ENCODE peak calls at places on chromosome 14, in nine cellular contexts. One of them, this sample, is unnamed.

GRCh38 chr14:35331605-35332516 is 39.7 kb downstream of the PSMA6 start:
- DNase-seq in RWPE2: peak; percentile 84
- DNase-seq in fibroblast of lung: peak; percentile 75
- DNase-seq in LHCN-M2: peak; percentile 16
- DNase-seq in T-helper 1 cell: no peak
- DNase-seq in foreskin fibroblast: peak; percentile 36
- DNase-seq in naive thymus-derived CD4-positive, alpha-beta T cell: no peak
- DNase-seq in mesendoderm: peak; percentile 80
- DNase-seq in GOT3: no peak
- DNase-seq in this sample: no peak

GRCh38 chr14:100108042-100108825 is 43.0 kb downstream of the EVL start:
- DNase-seq in fibroblast of lung: peak; percentile 74
- DNase-seq in mesendoderm: peak; percentile 88
- DNase-seq in foreskin fibroblast: peak; percentile 61
- DNase-seq in RWPE2: peak; percentile 84
- DNase-seq in T-helper 1 cell: peak; percentile 66
- DNase-seq in GOT3: no peak
- DNase-seq in LHCN-M2: peak; percentile 64
- DNase-seq in naive thymus-derived CD4-positive, alpha-beta T cell: peak; percentile 86
- DNase-seq in this sample: peak; percentile 74

GRCh38 chr14:25061923-25062321 is 12.0 kb upstream of the STXBP6 start:
- DNase-seq in GOT3: no peak
- DNase-seq in RWPE2: no peak
- DNase-seq in fibroblast of lung: no peak
- DNase-seq in T-helper 1 cell: no peak
- DNase-seq in foreskin fibroblast: no peak
- DNase-seq in LHCN-M2: no peak
- DNase-seq in mesendoderm: no peak
- DNase-seq in naive thymus-derived CD4-positive, alpha-beta T cell: no peak
- DNase-seq in this sample: no peak

GRCh38 chr14:54691525-54692260 is 124.8 kb downstream of the SAMD4A start:
- DNase-seq in T-helper 1 cell: no peak
- DNase-seq in GOT3: no peak
- DNase-seq in fibroblast of lung: peak; percentile 78
- DNase-seq in mesendoderm: peak; percentile 82
- DNase-seq in foreskin fibroblast: peak; percentile 58
- DNase-seq in naive thymus-derived CD4-positive, alpha-beta T cell: peak; percentile 30
- DNase-seq in RWPE2: peak; percentile 78
- DNase-seq in LHCN-M2: peak; percentile 65
- DNase-seq in this sample: peak; percentile 76

GRCh38 chr14:104824353-104824997 is 23.6 kb downstream of the ZBTB42 start:
- DNase-seq in GOT3: no peak
- DNase-seq in T-helper 1 cell: no peak
- DNase-seq in RWPE2: peak; percentile 3
- DNase-seq in mesendoderm: no peak
- DNase-seq in fibroblast of lung: no peak
- DNase-seq in naive thymus-derived CD4-positive, alpha-beta T cell: no peak
- DNase-seq in LHCN-M2: no peak
- DNase-seq in foreskin fibroblast: no peak
- DNase-seq in this sample: no peak

GRCh38 chr14:60195179-60195810 is 30.1 kb upstream of the DHRS7 start:
- DNase-seq in RWPE2: no peak
- DNase-seq in foreskin fibroblast: no peak
- DNase-seq in T-helper 1 cell: no peak
- DNase-seq in GOT3: no peak
- DNase-seq in fibroblast of lung: no peak
- DNase-seq in mesendoderm: peak; percentile 26
- DNase-seq in LHCN-M2: no peak
- DNase-seq in naive thymus-derived CD4-positive, alpha-beta T cell: peak; percentile 30
- DNase-seq in this sample: no peak

GRCh38 chr14:90551070-90551704 is 154.4 kb downstream of the CALM1 start:
- DNase-seq in fibroblast of lung: peak; percentile 46
- DNase-seq in RWPE2: no peak
- DNase-seq in GOT3: no peak
- DNase-seq in foreskin fibroblast: peak; percentile 17
- DNase-seq in LHCN-M2: no peak
- DNase-seq in naive thymus-derived CD4-positive, alpha-beta T cell: no peak
- DNase-seq in T-helper 1 cell: no peak
- DNase-seq in mesendoderm: no peak
- DNase-seq in this sample: no peak

GRCh38 chr14:51283402-51283825 is 43.4 kb downstream of the TMX1 start:
- DNase-seq in LHCN-M2: peak; percentile 88
- DNase-seq in fibroblast of lung: peak; percentile 92
- DNase-seq in RWPE2: no peak
- DNase-seq in foreskin fibroblast: peak; percentile 73
- DNase-seq in naive thymus-derived CD4-positive, alpha-beta T cell: peak; percentile 47
- DNase-seq in mesendoderm: peak; percentile 89
- DNase-seq in T-helper 1 cell: no peak
- DNase-seq in GOT3: no peak
- DNase-seq in this sample: peak; percentile 88

GRCh38 chr14:24315243-24315806 is 4.0 kb downstream of the LTB4R start:
- DNase-seq in T-helper 1 cell: no peak
- DNase-seq in LHCN-M2: no peak
- DNase-seq in GOT3: no peak
- DNase-seq in mesendoderm: no peak
- DNase-seq in fibroblast of lung: no peak
- DNase-seq in naive thymus-derived CD4-positive, alpha-beta T cell: no peak
- DNase-seq in foreskin fibroblast: no peak
- DNase-seq in RWPE2: no peak
- DNase-seq in this sample: no peak

GRCh38 chr14:33465952-33466700 is 484.7 kb downstream of the EGLN3 start:
- DNase-seq in naive thymus-derived CD4-positive, alpha-beta T cell: no peak
- DNase-seq in RWPE2: no peak
- DNase-seq in foreskin fibroblast: no peak
- DNase-seq in T-helper 1 cell: no peak
- DNase-seq in fibroblast of lung: no peak
- DNase-seq in GOT3: no peak
- DNase-seq in mesendoderm: peak; percentile 90
- DNase-seq in LHCN-M2: no peak
- DNase-seq in this sample: no peak

GRCh38 chr14:98579140-98579539 is 692.9 kb downstream of the BCL11B start:
- DNase-seq in LHCN-M2: no peak
- DNase-seq in T-helper 1 cell: no peak
- DNase-seq in GOT3: no peak
- DNase-seq in fibroblast of lung: no peak
- DNase-seq in naive thymus-derived CD4-positive, alpha-beta T cell: no peak
- DNase-seq in RWPE2: peak; percentile 82
- DNase-seq in mesendoderm: no peak
- DNase-seq in foreskin fibroblast: no peak
- DNase-seq in this sample: no peak

GRCh38 chr14:22822619-22823551 is 6.8 kb upstream of the MRPL52 start:
- DNase-seq in naive thymus-derived CD4-positive, alpha-beta T cell: peak; percentile 71
- DNase-seq in LHCN-M2: peak; percentile 78
- DNase-seq in mesendoderm: peak; percentile 99
- DNase-seq in fibroblast of lung: peak; percentile 91
- DNase-seq in GOT3: no peak
- DNase-seq in T-helper 1 cell: peak; percentile 29
- DNase-seq in RWPE2: no peak
- DNase-seq in foreskin fibroblast: peak; percentile 81
- DNase-seq in this sample: peak; percentile 83

GRCh38 chr14:90382491-90383125 is 14.2 kb upstream of the CALM1 start:
- DNase-seq in foreskin fibroblast: peak; percentile 65
- DNase-seq in fibroblast of lung: peak; percentile 86
- DNase-seq in T-helper 1 cell: peak; percentile 32
- DNase-seq in RWPE2: no peak
- DNase-seq in LHCN-M2: peak; percentile 76
- DNase-seq in mesendoderm: peak; percentile 83
- DNase-seq in GOT3: peak; percentile 23
- DNase-seq in naive thymus-derived CD4-positive, alpha-beta T cell: peak; percentile 82
- DNase-seq in this sample: peak; percentile 85

GRCh38 chr14:90545966-90546751 is 149.3 kb downstream of the CALM1 start:
- DNase-seq in foreskin fibroblast: no peak
- DNase-seq in naive thymus-derived CD4-positive, alpha-beta T cell: no peak
- DNase-seq in RWPE2: no peak
- DNase-seq in mesendoderm: no peak
- DNase-seq in fibroblast of lung: no peak
- DNase-seq in LHCN-M2: peak; percentile 29
- DNase-seq in GOT3: no peak
- DNase-seq in T-helper 1 cell: no peak
- DNase-seq in this sample: peak; percentile 67

GRCh38 chr14:72608391-72609204 is 285.3 kb downstream of the DPF3 start:
- DNase-seq in foreskin fibroblast: peak; percentile 93
- DNase-seq in naive thymus-derived CD4-positive, alpha-beta T cell: no peak
- DNase-seq in mesendoderm: peak; percentile 52
- DNase-seq in RWPE2: no peak
- DNase-seq in fibroblast of lung: peak; percentile 91
- DNase-seq in LHCN-M2: peak; percentile 94
- DNase-seq in GOT3: peak; percentile 28
- DNase-seq in T-helper 1 cell: no peak
- DNase-seq in this sample: no peak

GRCh38 chr14:59868021-59868420 is 2.6 kb downstream of the RTN1 start:
- DNase-seq in mesendoderm: no peak
- DNase-seq in T-helper 1 cell: no peak
- DNase-seq in GOT3: no peak
- DNase-seq in naive thymus-derived CD4-positive, alpha-beta T cell: no peak
- DNase-seq in LHCN-M2: no peak
- DNase-seq in RWPE2: no peak
- DNase-seq in foreskin fibroblast: no peak
- DNase-seq in fibroblast of lung: no peak
- DNase-seq in this sample: no peak

GRCh38 chr14:76267322-76268012 is 108.5 kb upstream of the ESRRB start:
- DNase-seq in LHCN-M2: peak; percentile 48
- DNase-seq in GOT3: peak; percentile 0
- DNase-seq in naive thymus-derived CD4-positive, alpha-beta T cell: peak; percentile 15
- DNase-seq in RWPE2: no peak
- DNase-seq in mesendoderm: peak; percentile 66
- DNase-seq in T-helper 1 cell: no peak
- DNase-seq in foreskin fibroblast: peak; percentile 37
- DNase-seq in fibroblast of lung: peak; percentile 47
- DNase-seq in this sample: no peak

GRCh38 chr14:36222337-36222736 is 45.8 kb upstream of the PTCSC3 start:
- DNase-seq in LHCN-M2: no peak
- DNase-seq in fibroblast of lung: no peak
- DNase-seq in foreskin fibroblast: no peak
- DNase-seq in mesendoderm: no peak
- DNase-seq in naive thymus-derived CD4-positive, alpha-beta T cell: no peak
- DNase-seq in T-helper 1 cell: no peak
- DNase-seq in RWPE2: no peak
- DNase-seq in GOT3: no peak
- DNase-seq in this sample: no peak

GRCh38 chr14:104544362-104544761 is 35.2 kb upstream of the C14orf180 start:
- DNase-seq in fibroblast of lung: no peak
- DNase-seq in T-helper 1 cell: no peak
- DNase-seq in naive thymus-derived CD4-positive, alpha-beta T cell: no peak
- DNase-seq in foreskin fibroblast: no peak
- DNase-seq in GOT3: no peak
- DNase-seq in RWPE2: no peak
- DNase-seq in LHCN-M2: no peak
- DNase-seq in mesendoderm: no peak
- DNase-seq in this sample: no peak

GRCh38 chr14:91402278-91403068 is 15.1 kb downstream of the CCDC88C start:
- DNase-seq in foreskin fibroblast: no peak
- DNase-seq in RWPE2: no peak
- DNase-seq in mesendoderm: no peak
- DNase-seq in T-helper 1 cell: no peak
- DNase-seq in GOT3: no peak
- DNase-seq in fibroblast of lung: peak; percentile 43
- DNase-seq in LHCN-M2: no peak
- DNase-seq in naive thymus-derived CD4-positive, alpha-beta T cell: no peak
- DNase-seq in this sample: no peak

GRCh38 chr14:83294941-83295340 is 1761.3 kb upstream of the SEL1L start:
- DNase-seq in T-helper 1 cell: no peak
- DNase-seq in naive thymus-derived CD4-positive, alpha-beta T cell: no peak
- DNase-seq in RWPE2: no peak
- DNase-seq in mesendoderm: no peak
- DNase-seq in LHCN-M2: peak; percentile 27
- DNase-seq in GOT3: no peak
- DNase-seq in fibroblast of lung: peak; percentile 9
- DNase-seq in foreskin fibroblast: no peak
- DNase-seq in this sample: no peak

GRCh38 chr14:106790189-106791036 is 1264.0 kb downstream of the TMEM121 start:
- DNase-seq in mesendoderm: peak; percentile 1
- DNase-seq in naive thymus-derived CD4-positive, alpha-beta T cell: peak; percentile 69
- DNase-seq in T-helper 1 cell: peak; percentile 32
- DNase-seq in LHCN-M2: peak; percentile 32
- DNase-seq in GOT3: peak; percentile 3
- DNase-seq in RWPE2: no peak
- DNase-seq in fibroblast of lung: no peak
- DNase-seq in foreskin fibroblast: no peak
- DNase-seq in this sample: peak; percentile 30

GRCh38 chr14:75277000-75277795 is 1.4 kb upstream of the FOS start:
- DNase-seq in naive thymus-derived CD4-positive, alpha-beta T cell: peak; percentile 66
- DNase-seq in mesendoderm: peak; percentile 95
- DNase-seq in foreskin fibroblast: peak; percentile 86
- DNase-seq in LHCN-M2: peak; percentile 80
- DNase-seq in RWPE2: peak; percentile 90
- DNase-seq in T-helper 1 cell: peak; percentile 59
- DNase-seq in GOT3: peak; percentile 19
- DNase-seq in fibroblast of lung: peak; percentile 89
- DNase-seq in this sample: peak; percentile 77

GRCh38 chr14:97977711-97978261 is 1180.6 kb downstream of the VRK1 start:
- DNase-seq in mesendoderm: no peak
- DNase-seq in GOT3: no peak
- DNase-seq in naive thymus-derived CD4-positive, alpha-beta T cell: peak; percentile 84
- DNase-seq in fibroblast of lung: peak; percentile 3
- DNase-seq in RWPE2: peak; percentile 87
- DNase-seq in LHCN-M2: no peak
- DNase-seq in T-helper 1 cell: peak; percentile 54
- DNase-seq in foreskin fibroblast: no peak
- DNase-seq in this sample: peak; percentile 70

GRCh38 chr14:105201928-105202513 is 20.9 kb upstream of the NUDT14 start:
- DNase-seq in mesendoderm: no peak
- DNase-seq in LHCN-M2: no peak
- DNase-seq in naive thymus-derived CD4-positive, alpha-beta T cell: peak; percentile 40
- DNase-seq in fibroblast of lung: no peak
- DNase-seq in RWPE2: no peak
- DNase-seq in GOT3: no peak
- DNase-seq in foreskin fibroblast: no peak
- DNase-seq in T-helper 1 cell: no peak
- DNase-seq in this sample: no peak

GRCh38 chr14:65840786-65841185 is 428.3 kb downstream of the FUT8 start:
- DNase-seq in GOT3: no peak
- DNase-seq in mesendoderm: no peak
- DNase-seq in naive thymus-derived CD4-positive, alpha-beta T cell: no peak
- DNase-seq in fibroblast of lung: peak; percentile 2
- DNase-seq in RWPE2: no peak
- DNase-seq in T-helper 1 cell: no peak
- DNase-seq in foreskin fibroblast: no peak
- DNase-seq in LHCN-M2: no peak
- DNase-seq in this sample: no peak

GRCh38 chr14:58638231-58639205 is 756 bp downstream of the DACT1 start:
- DNase-seq in T-helper 1 cell: no peak
- DNase-seq in GOT3: no peak
- DNase-seq in mesendoderm: peak; percentile 64
- DNase-seq in RWPE2: no peak
- DNase-seq in foreskin fibroblast: peak; percentile 15
- DNase-seq in LHCN-M2: peak; percentile 15
- DNase-seq in fibroblast of lung: peak; percentile 23
- DNase-seq in naive thymus-derived CD4-positive, alpha-beta T cell: peak; percentile 40
- DNase-seq in this sample: peak; percentile 46

GRCh38 chr14:103213331-103213730 is 90.1 kb downstream of the TNFAIP2 start:
- DNase-seq in fibroblast of lung: no peak
- DNase-seq in GOT3: no peak
- DNase-seq in T-helper 1 cell: no peak
- DNase-seq in LHCN-M2: no peak
- DNase-seq in RWPE2: no peak
- DNase-seq in foreskin fibroblast: no peak
- DNase-seq in mesendoderm: no peak
- DNase-seq in naive thymus-derived CD4-positive, alpha-beta T cell: no peak
- DNase-seq in this sample: no peak

GRCh38 chr14:95545769-95546168 is 10.9 kb downstream of the GLRX5 start:
- DNase-seq in foreskin fibroblast: peak; percentile 80
- DNase-seq in naive thymus-derived CD4-positive, alpha-beta T cell: no peak
- DNase-seq in T-helper 1 cell: no peak
- DNase-seq in GOT3: no peak
- DNase-seq in RWPE2: no peak
- DNase-seq in fibroblast of lung: peak; percentile 95
- DNase-seq in mesendoderm: peak; percentile 44
- DNase-seq in LHCN-M2: peak; percentile 89
- DNase-seq in this sample: no peak

GRCh38 chr14:102028733-102029132 is 58.1 kb downstream of the HSP90AA1 start:
- DNase-seq in mesendoderm: peak; percentile 81
- DNase-seq in foreskin fibroblast: peak; percentile 44
- DNase-seq in naive thymus-derived CD4-positive, alpha-beta T cell: no peak
- DNase-seq in LHCN-M2: peak; percentile 88
- DNase-seq in fibroblast of lung: peak; percentile 76
- DNase-seq in RWPE2: no peak
- DNase-seq in T-helper 1 cell: no peak
- DNase-seq in GOT3: no peak
- DNase-seq in this sample: no peak